ENCODE peak calls at places on chromosomes 7 and 10, in four cellular contexts. W, N, G and S are unnamed samples.
A peak's percentile ranks its signal among the peaks of the same experiment; 100 is the strongest.

GRCh38 chr10:2619472-2619871 is 447.9 kb upstream of the PFKP start:
- DNase-seq in W (no peak), N (no peak), G (peak; percentile 42), S (peak; percentile 41)

GRCh38 chr10:44557596-44558191 is 172.8 kb upstream of the CXCL12 start:
- DNase-seq in W (no peak), N (no peak), G (no peak), S (no peak)

GRCh38 chr10:6647811-6648526 is 67.9 kb upstream of the PRKCQ start:
- DNase-seq in W (no peak), N (no peak), G (peak; percentile 72), S (peak; percentile 59)

GRCh38 chr7:98613601-98614425 is 3.3 kb upstream of the NPTX2 start:
- DNase-seq in W (peak; percentile 10), N (no peak), G (peak; percentile 51), S (peak; percentile 37)

GRCh38 chr10:93813507-93814465 is 56.0 kb downstream of the LGI1 start:
- DNase-seq in W (peak; percentile 41), N (no peak), G (peak; percentile 13), S (peak; percentile 75)

GRCh38 chr10:33336606-33337334 is 2.3 kb upstream of the NRP1 start:
- DNase-seq in W (no peak), N (no peak), G (no peak), S (peak; percentile 51)

GRCh38 chr7:74061840-74062539 is 21.6 kb upstream of the LIMK1 start:
- DNase-seq in W (peak; percentile 91), N (no peak), G (peak; percentile 64), S (peak; percentile 90)

GRCh38 chr7:69067397-69067796 is 530.9 kb upstream of the AUTS2 start:
- DNase-seq in W (no peak), N (no peak), G (peak; percentile 43), S (no peak)

GRCh38 chr10:93821051-93821772 is 63.5 kb downstream of the LGI1 start:
- DNase-seq in W (peak; percentile 58), N (no peak), G (peak; percentile 9), S (peak; percentile 10)

GRCh38 chr10:86779267-86780017 is 23.0 kb downstream of the BMPR1A start:
- DNase-seq in W (peak; percentile 67), N (no peak), G (no peak), S (no peak)

GRCh38 chr7:42618649-42619315 is 293.1 kb downstream of the C7orf25 start:
- DNase-seq in W (no peak), N (no peak), G (peak; percentile 6), S (no peak)

GRCh38 chr7:12954374-12954773 is 266.9 kb downstream of the ARL4A start:
- DNase-seq in W (no peak), N (no peak), G (no peak), S (no peak)

GRCh38 chr7:1727812-1728570 is 57.9 kb downstream of the ELFN1 start:
- DNase-seq in W (no peak), N (no peak), G (no peak), S (no peak)

GRCh38 chr7:119935418-119936025 is 337.5 kb upstream of the KCND2 start:
- DNase-seq in W (peak; percentile 62), N (no peak), G (peak; percentile 64), S (no peak)

GRCh38 chr10:97827778-97828291 is 21.8 kb upstream of the GOLGA7B start:
- DNase-seq in W (no peak), N (no peak), G (no peak), S (no peak)

GRCh38 chr10:5537684-5538083 is 12.9 kb downstream of the CALML3 start:
- DNase-seq in W (no peak), N (no peak), G (no peak), S (no peak)

GRCh38 chr7:122140918-122141317 is 3.1 kb downstream of the AASS start:
- DNase-seq in W (no peak), N (no peak), G (no peak), S (no peak)

GRCh38 chr10:29443745-29444523 is 155.1 kb downstream of the LYZL1 start:
- DNase-seq in W (peak; percentile 25), N (no peak), G (peak; percentile 37), S (no peak)

GRCh38 chr10:92573091-92573797 is 649 bp downstream of the IDE start:
- DNase-seq in W (peak; percentile 36), N (no peak), G (peak; percentile 31), S (peak; percentile 59)

GRCh38 chr10:36681751-36682633 is 443.4 kb upstream of the ANKRD30A start:
- DNase-seq in W (peak; percentile 67), N (no peak), G (no peak), S (no peak)

GRCh38 chr10:126001579-126001978 is 105.2 kb downstream of the FANK1 start:
- DNase-seq in W (no peak), N (no peak), G (no peak), S (peak; percentile 40)

GRCh38 chr10:35855155-35855947 is 213.3 kb upstream of the FZD8 start:
- DNase-seq in W (no peak), N (no peak), G (no peak), S (no peak)

GRCh38 chr7:81594767-81595166 is 175.1 kb downstream of the HGF start:
- DNase-seq in W (peak; percentile 40), N (no peak), G (no peak), S (no peak)

GRCh38 chr10:120495226-120495625 is 38.2 kb downstream of the PLPP4 start:
- DNase-seq in W (no peak), N (no peak), G (no peak), S (no peak)

GRCh38 chr7:143290293-143290692 is 2.1 kb downstream of the CASP2 start:
- DNase-seq in W (no peak), N (no peak), G (no peak), S (no peak)

GRCh38 chr10:3775671-3776551 is 9.1 kb downstream of the KLF6 start:
- DNase-seq in W (peak; percentile 67), N (no peak), G (no peak), S (peak; percentile 47)

GRCh38 chr10:89471110-89471814 is 56.9 kb downstream of the IFIT5 start:
- DNase-seq in W (peak; percentile 54), N (no peak), G (no peak), S (no peak)

GRCh38 chr10:119006451-119007210 is 22.9 kb upstream of the NANOS1 start:
- DNase-seq in W (peak; percentile 100), N (no peak), G (peak; percentile 35), S (peak; percentile 89)

GRCh38 chr10:109474817-109475216 is 448.5 kb downstream of the XPNPEP1 start:
- DNase-seq in W (no peak), N (no peak), G (no peak), S (no peak)

GRCh38 chr10:5550621-5551530 is 26.1 kb downstream of the CALML3 start:
- DNase-seq in W (peak; percentile 53), N (no peak), G (peak; percentile 47), S (no peak)

GRCh38 chr10:127313996-127314700 is 117.8 kb upstream of the INSYN2A start:
- DNase-seq in W (no peak), N (no peak), G (no peak), S (no peak)

GRCh38 chr7:87806150-87806549 is 70.0 kb downstream of the SLC25A40 start:
- DNase-seq in W (no peak), N (no peak), G (no peak), S (no peak)

GRCh38 chr10:25059990-25060389 is 43.6 kb downstream of the THNSL1 start:
- DNase-seq in W (peak; percentile 75), N (no peak), G (peak; percentile 81), S (peak; percentile 78)

GRCh38 chr7:108030536-108030935 is 27.6 kb upstream of the LAMB1 start:
- DNase-seq in W (peak; percentile 62), N (no peak), G (no peak), S (no peak)

GRCh38 chr7:104903044-104903443 is 111.0 kb upstream of the KMT2E start:
- DNase-seq in W (peak; percentile 30), N (no peak), G (no peak), S (no peak)

GRCh38 chr7:5705318-5705717 is 76.1 kb downstream of the RNF216 start:
- DNase-seq in W (no peak), N (no peak), G (no peak), S (no peak)

GRCh38 chr7:157813053-157813452 is 476.2 kb downstream of the DNAJB6 start:
- DNase-seq in W (no peak), N (no peak), G (no peak), S (no peak)

GRCh38 chr10:131751827-131752775 is 148.7 kb upstream of the PPP2R2D start:
- DNase-seq in W (no peak), N (no peak), G (no peak), S (no peak)

GRCh38 chr10:131748831-131749766 is 151.7 kb upstream of the PPP2R2D start:
- DNase-seq in W (no peak), N (no peak), G (no peak), S (no peak)

GRCh38 chr10:131750171-131750895 is 150.5 kb upstream of the PPP2R2D start:
- DNase-seq in W (no peak), N (no peak), G (no peak), S (no peak)

GRCh38 chr10:131749767-131750142 is 151.1 kb upstream of the PPP2R2D start:
- DNase-seq in W (no peak), N (no peak), G (no peak), S (no peak)

GRCh38 chr10:131750973-131751826 is 149.6 kb upstream of the PPP2R2D start:
- DNase-seq in W (no peak), N (no peak), G (no peak), S (no peak)
- TF ChIP-seq ELK1 in W (no peak), N (no peak), G (no peak), S (no peak)

GRCh38 chr7:29369909-29370488 is 175.4 kb downstream of the CHN2 start:
- DNase-seq in W (no peak), N (no peak), G (no peak), S (no peak)
- TF ChIP-seq ELK1 in W (no peak), N (no peak), G (no peak), S (no peak)

DNA sequence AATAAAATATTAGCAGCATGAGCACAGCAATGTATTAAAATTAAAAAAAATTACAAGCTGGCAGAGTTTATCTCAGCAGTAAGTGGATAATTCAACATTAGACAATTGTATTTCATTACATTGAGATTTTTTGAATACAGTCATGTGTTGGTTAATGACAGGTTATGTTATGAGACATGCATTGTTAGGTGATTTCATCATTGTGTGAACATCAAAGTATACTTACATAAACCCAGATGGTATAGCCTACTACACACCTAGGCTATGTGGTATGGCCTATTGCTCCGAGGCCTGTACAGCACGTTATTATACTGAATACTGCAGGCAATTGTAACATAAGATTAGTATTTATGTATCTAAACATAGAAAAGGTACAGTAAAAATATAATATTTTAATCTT is 29.7 kb downstream of the CCDC6 start:
- DNase-seq in W (peak; percentile 45), N (no peak), G (no peak), S (no peak)
- TF ChIP-seq ELK1 in W (no peak), N (no peak), G (no peak), S (no peak)

DNA sequence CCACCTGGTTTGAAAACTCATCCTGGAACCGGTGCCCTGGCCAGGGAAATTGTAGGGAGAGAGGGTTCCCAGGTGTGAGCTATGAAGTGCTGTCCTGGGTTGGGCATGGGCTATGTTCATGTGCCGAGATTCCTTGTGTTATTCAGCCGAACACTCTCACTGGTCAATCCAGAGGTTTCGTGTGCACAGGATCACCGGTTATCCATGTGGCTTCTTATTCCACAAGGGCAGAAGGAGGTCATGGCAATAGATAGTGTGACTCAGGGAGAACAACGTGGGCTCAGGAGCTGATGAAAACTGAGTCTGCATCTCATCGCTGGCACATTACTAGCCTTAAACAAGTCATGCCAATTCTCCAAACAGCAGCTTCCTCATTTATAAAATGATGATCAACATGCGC is 64.4 kb upstream of the CREB5 start:
- DNase-seq in W (peak; percentile 76), N (no peak), G (no peak), S (no peak)
- TF ChIP-seq ELK1 in W (no peak), N (no peak), G (no peak), S (no peak)